ENCODE peak calls at places on chromosomes 16 and 17, in six cellular contexts. C is endothelial cell, O is GM23248, F is T47D, J is cerebellum, M is mammary epithelial cell. B is an unnamed sample.

GRCh38 chr16:86450691-86451090 is 59.6 kb upstream of the FOXF1 start:
- DNase-seq in C (no peak), O (no peak), F (no peak), J (no peak), M (no peak), B (no peak)

GRCh38 chr16:8867483-8868271 is 1.1 kb downstream of the CARHSP1 start:
- DNase-seq in C (no peak), O (peak; percentile 60), F (no peak), J (no peak), M (no peak), B (peak; percentile 74)

GRCh38 chr16:86063696-86064405 is 164.9 kb downstream of the IRF8 start:
- DNase-seq in C (no peak), O (no peak), F (no peak), J (no peak), M (no peak), B (no peak)

GRCh38 chr16:84795338-84796053 is 24.3 kb upstream of the CRISPLD2 start:
- DNase-seq in C (no peak), O (peak; percentile 97), F (no peak), J (no peak), M (no peak), B (no peak)

GRCh38 chr17:75098861-75099260 is 10.9 kb upstream of the ARMC7 start:
- DNase-seq in C (no peak), O (no peak), F (no peak), J (no peak), M (no peak), B (peak; percentile 42)

GRCh38 chr16:56191807-56192643 is 736 bp downstream of the GNAO1 start:
- DNase-seq in C (no peak), O (no peak), F (no peak), J (peak; percentile 40), M (no peak), B (no peak)

GRCh38 chr17:4759776-4760236 is 11.9 kb upstream of the TM4SF5 start:
- DNase-seq in C (no peak), O (no peak), F (no peak), J (no peak), M (no peak), B (no peak)

GRCh38 chr17:78787444-78787843 is 5.4 kb upstream of the CYTH1 start:
- DNase-seq in C (no peak), O (no peak), F (no peak), J (no peak), M (peak; percentile 93), B (no peak)

GRCh38 chr17:42166196-42166763 is 11.5 kb upstream of the RAB5C start:
- DNase-seq in C (no peak), O (no peak), F (no peak), J (no peak), M (no peak), B (no peak)

GRCh38 chr17:7019839-7020519 is 2.9 kb upstream of the BCL6B start:
- DNase-seq in C (peak; percentile 74), O (peak; percentile 70), F (peak; percentile 75), J (peak; percentile 71), M (no peak), B (no peak)

GRCh38 chr16:67148221-67148620 is 2.6 kb downstream of the B3GNT9 start:
- DNase-seq in C (no peak), O (no peak), F (no peak), J (no peak), M (no peak), B (no peak)

GRCh38 chr17:12866244-12866643 is 76.9 kb downstream of the ARHGAP44 start:
- DNase-seq in C (no peak), O (no peak), F (no peak), J (no peak), M (no peak), B (no peak)

GRCh38 chr16:12728471-12728870 is 75.2 kb downstream of the CPPED1 start:
- DNase-seq in C (no peak), O (no peak), F (no peak), J (no peak), M (no peak), B (no peak)

GRCh38 chr16:11913425-11914079 is 2.2 kb downstream of the GSPT1 start:
- DNase-seq in C (no peak), O (peak; percentile 72), F (no peak), J (no peak), M (peak; percentile 75), B (no peak)

GRCh38 chr16:19885456-19886060 is 910 bp upstream of the GPRC5B start:
- DNase-seq in C (peak; percentile 26), O (no peak), F (no peak), J (no peak), M (no peak), B (peak; percentile 55)

GRCh38 chr16:65044861-65045260 is 77.0 kb downstream of the CDH11 start:
- DNase-seq in C (no peak), O (peak; percentile 68), F (no peak), J (no peak), M (no peak), B (no peak)

GRCh38 chr16:8376430-8376829 is 213.9 kb downstream of the TMEM114 start:
- DNase-seq in C (no peak), O (no peak), F (no peak), J (no peak), M (no peak), B (no peak)

GRCh38 chr17:81176656-81177055 is 10.6 kb upstream of the AATK start:
- DNase-seq in C (no peak), O (peak; percentile 12), F (no peak), J (no peak), M (no peak), B (no peak)

GRCh38 chr17:39084558-39084957 is 66.9 kb downstream of the PLXDC1 start:
- DNase-seq in C (no peak), O (no peak), F (no peak), J (no peak), M (no peak), B (no peak)

GRCh38 chr17:80632046-80632581 is 87.5 kb downstream of the RPTOR start:
- DNase-seq in C (no peak), O (peak; percentile 43), F (no peak), J (no peak), M (no peak), B (no peak)

GRCh38 chr16:49618955-49619354 is 237.0 kb downstream of the ZNF423 start:
- DNase-seq in C (no peak), O (no peak), F (no peak), J (no peak), M (no peak), B (no peak)

GRCh38 chr17:59829217-59830006 is 63.3 kb downstream of the TUBD1 start:
- DNase-seq in C (no peak), O (peak; percentile 99), F (peak; percentile 37), J (peak; percentile 21), M (peak; percentile 99), B (no peak)

B was measured in right lobe of liver.